ENCODE peak calls at places on chromosomes 11 and 22, in four cellular contexts. P is LoVo, T is neuronal stem cell, S is head of caudate nucleus. N is an unnamed sample.

GRCh38 chr11:126336065-126336464 is 19.4 kb upstream of the ST3GAL4 start:
- DNase-seq in S (no peak), P (no peak), T (no peak), N (no peak)

GRCh38 chr22:46035380-46035741 is 58.4 kb upstream of the WNT7B start:
- DNase-seq in T (no peak), P (no peak), S (no peak), N (no peak)

GRCh38 chr11:20258496-20258895 is 98.2 kb upstream of the DBX1 start:
- DNase-seq in S (no peak), P (no peak), T (no peak), N (no peak)

GRCh38 chr11:69008774-69009440 is 4.1 kb downstream of the MRGPRF start:
- DNase-seq in S (no peak), T (no peak), P (peak), N (no peak)

GRCh38 chr11:122267602-122268001 is 151.6 kb upstream of the BLID start:
- DNase-seq in T (no peak), S (no peak), P (no peak), N (no peak)

GRCh38 chr22:49321477-49322055 is 506.1 kb downstream of the BRD1 start:
- DNase-seq in T (no peak), P (no peak), S (peak), N (no peak)

GRCh38 chr22:45889539-45890350 is 87.2 kb downstream of the WNT7B start:
- DNase-seq in T (peak), S (no peak), P (no peak), N (no peak)

GRCh38 chr22:36938028-36938425 is 24.6 kb downstream of the CSF2RB start:
- DNase-seq in S (no peak), P (no peak), T (no peak), N (no peak)